ENCODE peak calls at places on chromosomes 2 and 18, in four cellular contexts. One of them, this sample, is unnamed.

GRCh38 chr2:220347661-220348060 is 720.2 kb downstream of the SLC4A3 start:
- DNase-seq in left lung: no peak
- DNase-seq in cardiac muscle cell: no peak
- DNase-seq in prostate gland: no peak
- DNase-seq in this sample: no peak

GRCh38 chr2:106970471-106971261 is 84.7 kb upstream of the ST6GAL2 start:
- DNase-seq in prostate gland: no peak
- DNase-seq in cardiac muscle cell: peak
- DNase-seq in left lung: no peak
- DNase-seq in this sample: no peak

GRCh38 chr2:202941771-202942170 is 29.7 kb downstream of the CARF start:
- DNase-seq in left lung: no peak
- DNase-seq in prostate gland: no peak
- DNase-seq in cardiac muscle cell: no peak
- DNase-seq in this sample: no peak

GRCh38 chr18:79887181-79888000 is 64.1 kb downstream of the SLC66A2 start:
- DNase-seq in left lung: peak
- DNase-seq in prostate gland: no peak
- DNase-seq in cardiac muscle cell: no peak
- DNase-seq in this sample: peak

GRCh38 chr2:31440764-31441163 is 26.2 kb upstream of the XDH start:
- DNase-seq in cardiac muscle cell: peak
- DNase-seq in left lung: no peak
- DNase-seq in prostate gland: no peak
- DNase-seq in this sample: no peak

GRCh38 chr18:12811191-12811950 is 72.7 kb downstream of the PTPN2 start:
- DNase-seq in cardiac muscle cell: no peak
- DNase-seq in prostate gland: no peak
- DNase-seq in left lung: no peak
- DNase-seq in this sample: no peak

GRCh38 chr18:31983020-31983419 is 35.6 kb upstream of the RNF125 start:
- DNase-seq in left lung: no peak
- DNase-seq in prostate gland: no peak
- DNase-seq in cardiac muscle cell: no peak
- DNase-seq in this sample: no peak

GRCh38 chr2:219561179-219562048 is 9.9 kb downstream of the OBSL1 start:
- DNase-seq in cardiac muscle cell: no peak
- DNase-seq in prostate gland: no peak
- DNase-seq in left lung: no peak
- DNase-seq in this sample: no peak

GRCh38 chr2:85765081-85765731 is 11.4 kb downstream of the ATOH8 start:
- DNase-seq in cardiac muscle cell: no peak
- DNase-seq in prostate gland: no peak
- DNase-seq in left lung: no peak
- DNase-seq in this sample: no peak

GRCh38 chr2:166786707-166787106 is 101.6 kb upstream of the XIRP2 start:
- DNase-seq in prostate gland: no peak
- DNase-seq in left lung: no peak
- DNase-seq in cardiac muscle cell: no peak
- DNase-seq in this sample: no peak

GRCh38 chr18:13308369-13308768 is 89.8 kb downstream of the LDLRAD4 start:
- DNase-seq in left lung: no peak
- DNase-seq in cardiac muscle cell: no peak
- DNase-seq in prostate gland: no peak
- DNase-seq in this sample: no peak

GRCh38 chr2:84297155-84297554 is 161.9 kb downstream of the SUCLG1 start:
- DNase-seq in left lung: no peak
- DNase-seq in cardiac muscle cell: no peak
- DNase-seq in prostate gland: no peak
- DNase-seq in this sample: no peak

GRCh38 chr2:151989378-151989777 is 109.5 kb downstream of the CACNB4 start:
- DNase-seq in prostate gland: no peak
- DNase-seq in left lung: no peak
- DNase-seq in cardiac muscle cell: no peak
- DNase-seq in this sample: no peak